ENCODE peak calls at places on chromosomes 2 and 18, in five cellular contexts. F is HepG2, U is fibroblast of lung, Q is lower lobe of right lung, K is GM23338. V is an unnamed sample. For H3K36me3, the result is how much of the 10 kb centered on the place peaks cover.

GRCh38 chr2:7052404-7052803 is 135.2 kb downstream of the RNF144A start:
- DNase-seq in F (no peak), U (no peak), Q (no peak), K (no peak), V (no peak)

GRCh38 chr2:37558622-37559021 is 112.8 kb downstream of the CDC42EP3 start:
- DNase-seq in F (no peak), U (no peak), Q (peak), K (no peak), V (no peak)

GRCh38 chr2:63667132-63667531 is 78.4 kb downstream of the MDH1 start:
- DNase-seq in F (no peak), U (peak), Q (no peak), K (no peak), V (no peak)

GRCh38 chr18:3902676-3903075 is 452.7 kb downstream of the TGIF1 start:
- DNase-seq in F (no peak), U (no peak), Q (no peak), K (no peak), V (no peak)

GRCh38 chr18:56574827-56575226 is 63.6 kb downstream of the TXNL1 start:
- DNase-seq in F (no peak), U (no peak), Q (no peak), K (no peak), V (no peak)

GRCh38 chr18:48792141-48792540 is 158.6 kb downstream of the SMAD7 start:
- DNase-seq in F (no peak), U (no peak), Q (peak), K (no peak), V (peak)

GRCh38 chr18:2522112-2522511 is 49.2 kb downstream of the METTL4 start:
- DNase-seq in F (no peak), U (no peak), Q (no peak), K (no peak), V (no peak)

GRCh38 chr2:238304116-238304515 is 15.7 kb upstream of the PER2 start:
- DNase-seq in F (no peak), U (no peak), Q (no peak), K (no peak), V (peak)

GRCh38 chr18:457120-457519 is 43.4 kb downstream of the COLEC12 start:
- DNase-seq in F (no peak), U (peak), Q (no peak), K (no peak), V (no peak)

GRCh38 chr2:220673475-220673874 is 898.6 kb downstream of the EPHA4 start:
- DNase-seq in F (no peak), U (no peak), Q (no peak), K (no peak), V (no peak)

GRCh38 chr2:206639636-206640035 is 2.7 kb upstream of the FAM237A start:
- DNase-seq in F (no peak), U (no peak), Q (no peak), K (no peak), V (no peak)

GRCh38 chr2:219645631-219646527 is 18.4 kb downstream of the SLC4A3 start:
- DNase-seq in F (peak), U (peak), Q (no peak), K (peak), V (no peak)

GRCh38 chr2:239583879-239584859 is 183.3 kb upstream of the HDAC4 start:
- DNase-seq in F (no peak), U (no peak), Q (peak), K (no peak), V (no peak)

GRCh38 chr18:35635171-35635570 is 53.6 kb downstream of the GALNT1 start:
- DNase-seq in F (peak), U (peak), Q (no peak), K (no peak), V (no peak)

GRCh38 chr2:69565431-69565839 is 78.1 kb downstream of the AAK1 start:
- DNase-seq in F (peak), U (no peak), Q (peak), K (peak), V (peak)

GRCh38 chr2:20356042-20356441 is 5.4 kb upstream of the PUM2 start:
- DNase-seq in F (no peak), U (peak), Q (no peak), K (no peak), V (no peak)

GRCh38 chr2:240462704-240463273 is 27.3 kb downstream of the GPC1 start:
- DNase-seq in F (no peak), U (no peak), Q (no peak), K (no peak), V (peak)

GRCh38 chr2:2075866-2076265 is 255.2 kb downstream of the MYT1L start:
- DNase-seq in F (no peak), U (no peak), Q (no peak), K (no peak), V (no peak)

GRCh38 chr18:24658302-24658701 is 197.9 kb downstream of the HRH4 start:
- DNase-seq in F (no peak), U (no peak), Q (no peak), K (no peak), V (no peak)

GRCh38 chr2:53632714-53633113 is 134.9 kb upstream of the CHAC2 start:
- DNase-seq in F (no peak), U (peak), Q (no peak), K (no peak), V (no peak)

DNA sequence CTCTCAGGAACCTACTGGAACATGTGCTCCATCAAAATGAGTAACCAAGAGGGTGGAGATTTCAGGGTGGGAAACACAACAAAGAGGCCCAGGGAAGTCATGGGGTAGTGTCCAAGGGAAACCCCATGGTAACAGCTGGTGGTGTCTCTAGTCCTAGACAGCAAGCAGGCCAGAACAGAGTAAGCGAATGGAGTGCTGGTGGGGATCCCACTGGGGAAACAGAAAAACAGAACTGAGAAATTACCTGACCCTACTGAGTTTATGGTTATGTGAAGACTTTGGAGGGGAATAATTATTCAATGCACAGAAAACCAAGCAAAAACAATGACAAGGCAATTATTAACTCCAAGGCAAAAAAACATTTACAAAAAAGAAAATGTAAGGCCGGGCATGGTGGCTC is 16.9 kb downstream of the ERCC3 start:
- DNase-seq in F (no peak), U (no peak), Q (no peak), K (no peak), V (no peak)
- H3K36me3 ChIP-seq in F (half or more), U (under half), Q (half or more), K (under half), V (under half)

GRCh38 chr2:110670826-110671225 is 7.0 kb downstream of the BUB1 start:
- DNase-seq in F (no peak), U (no peak), Q (no peak), K (no peak), V (no peak)
- H3K36me3 ChIP-seq in F (half or more), U (under half), Q (under half), K (half or more), V (under half)

GRCh38 chr2:95106081-95106480 is 15.5 kb downstream of the MRPS5 start:
- DNase-seq in F (no peak), U (no peak), Q (no peak), K (no peak), V (no peak)
- H3K36me3 ChIP-seq in F (half or more), U (under half), Q (half or more), K (half or more), V (half or more)

DNA sequence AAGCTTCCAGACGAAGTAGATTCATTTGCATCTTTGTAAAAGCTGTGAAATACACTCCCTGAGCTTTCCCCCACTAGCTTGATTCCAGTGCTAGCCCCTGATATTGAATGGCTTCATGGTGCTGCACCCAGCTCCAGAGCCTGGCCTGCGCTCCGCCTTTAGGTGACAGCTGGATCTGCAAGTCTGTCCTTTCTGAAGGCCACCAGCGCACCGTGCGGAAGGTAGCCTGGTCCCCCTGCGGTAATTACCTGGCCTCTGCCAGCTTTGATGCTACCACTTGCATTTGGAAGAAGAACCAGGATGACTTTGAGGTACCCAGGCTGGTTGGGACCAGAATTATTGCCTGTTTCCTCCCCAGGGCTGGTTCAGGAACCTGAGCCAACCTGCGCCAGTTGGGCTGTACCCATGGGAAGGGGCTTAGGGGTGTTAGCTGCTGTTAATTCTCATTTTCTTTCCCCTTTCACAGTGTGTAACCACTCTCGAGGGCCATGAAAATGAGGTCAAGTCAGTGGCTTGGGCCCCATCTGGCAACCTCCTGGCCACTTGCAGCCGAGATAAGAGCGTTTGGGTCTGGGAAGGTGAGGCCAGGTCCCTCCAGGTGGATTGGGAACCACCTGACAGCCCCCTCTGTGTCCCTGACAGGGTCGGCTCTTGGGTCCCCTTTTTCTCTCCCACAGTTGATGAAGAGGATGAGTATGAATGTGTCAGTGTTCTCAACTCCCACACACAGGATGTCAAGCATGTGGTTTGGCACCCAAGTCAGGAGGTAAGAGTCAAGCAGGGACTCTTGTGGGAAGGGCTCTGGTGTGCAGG is 1.3 kb downstream of the CIAO1 start:
- DNase-seq in F (peak), U (peak), Q (peak), K (peak), V (peak)
- H3K36me3 ChIP-seq in F (under half), U (under half), Q (half or more), K (under half), V (under half)

DNA sequence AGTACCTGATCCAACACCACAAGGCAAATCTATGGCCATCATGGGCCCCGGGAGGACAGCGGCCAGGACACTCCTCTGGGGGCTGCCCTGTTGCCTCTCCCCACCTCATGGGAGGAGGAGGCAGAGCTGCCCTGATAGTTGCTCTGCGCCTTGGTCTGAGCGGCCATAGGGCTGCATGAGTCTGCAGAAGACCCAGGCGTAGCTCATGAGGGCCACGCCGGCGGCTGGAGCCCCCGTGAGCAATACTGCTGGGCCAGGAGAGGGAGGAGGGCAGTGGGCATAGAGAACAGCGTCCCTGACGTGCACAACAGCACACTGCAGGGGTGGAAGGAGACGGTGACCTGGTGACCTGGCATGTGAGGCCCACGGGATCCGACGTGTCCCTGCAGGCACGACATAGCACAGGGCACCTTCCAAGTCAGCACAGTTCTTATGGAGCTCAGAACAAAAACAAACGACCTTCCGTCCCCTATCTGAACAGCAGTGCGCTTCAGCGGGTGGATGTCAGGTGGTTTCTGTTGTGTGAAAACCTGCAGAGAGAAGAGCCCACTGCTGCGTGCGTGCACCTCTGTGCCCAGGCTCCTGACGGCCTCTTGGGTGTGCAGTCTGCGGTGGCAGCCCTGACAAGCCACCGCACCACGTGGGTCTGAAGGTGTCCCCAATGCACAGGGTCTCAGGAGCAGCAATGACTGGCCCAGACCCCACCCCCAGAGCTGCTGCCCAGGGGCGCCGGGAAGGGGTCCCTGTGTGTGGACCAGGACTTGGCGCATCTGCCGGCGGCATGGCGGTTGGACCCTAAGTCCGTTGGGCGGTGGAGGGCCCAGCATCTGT is 13.0 kb downstream of the STK25 start:
- DNase-seq in F (no peak), U (no peak), Q (no peak), K (no peak), V (peak)
- H3K36me3 ChIP-seq in F (half or more), U (under half), Q (half or more), K (under half), V (half or more)

GRCh38 chr2:181440919-181441318 is 16.3 kb upstream of the ITGA4 start:
- DNase-seq in F (no peak), U (no peak), Q (no peak), K (no peak), V (no peak)
- H3K36me3 ChIP-seq in F (under half), U (under half), Q (under half), K (under half), V (under half)

V was measured in left lung.